ENCODE peak calls at places on chromosome 11, in ten cellular contexts. M is IMR-90, K is HepG2, X is H7, E is heart right ventricle, Z is cardiac fibroblast, T is upper lobe of right lung, H is cardiac muscle cell, R is Caco-2, W is AG10803. Q is an unnamed sample.

GRCh38 chr11:24885580-24886173 is 388.8 kb downstream of the LUZP2 start:
- DNase-seq in T (no peak), E (no peak), R (no peak), M (no peak), K (no peak), W (no peak), H (no peak), X (no peak), Z (no peak), Q (no peak)

GRCh38 chr11:108135845-108136599 is 14.7 kb downstream of the ACAT1 start:
- DNase-seq in T (no peak), W (peak), M (peak), X (no peak), Z (peak), K (no peak), H (peak), R (peak), E (no peak), Q (no peak)

GRCh38 chr11:117818036-117818858 is 6.3 kb downstream of the FXYD2 start:
- DNase-seq in K (no peak), E (no peak), R (no peak), Z (peak), X (no peak), M (peak), T (no peak), W (no peak), H (no peak), Q (no peak)

GRCh38 chr11:122981388-122982264 is at the start of gene BSX:
- DNase-seq in M (peak), E (peak), K (peak), X (peak), W (peak), R (peak), H (peak), T (peak), Z (peak), Q (no peak)

GRCh38 chr11:57072640-57073039 is 83.9 kb downstream of the OR5AK2 start:
- DNase-seq in Z (peak), E (no peak), R (no peak), W (peak), K (no peak), X (no peak), T (no peak), H (peak), M (peak), Q (no peak)

GRCh38 chr11:123083623-123084029 is 21.7 kb upstream of the HSPA8 start:
- DNase-seq in K (peak), W (peak), E (peak), Z (peak), X (no peak), M (peak), R (no peak), H (peak), T (no peak), Q (peak)

GRCh38 chr11:95337972-95338429 is 107.0 kb upstream of the SESN3 start:
- DNase-seq in K (no peak), M (no peak), H (no peak), E (no peak), T (no peak), Z (no peak), R (peak), W (peak), X (peak), Q (no peak)

GRCh38 chr11:19817265-19817851 is 104.7 kb downstream of the NAV2 start:
- DNase-seq in K (no peak), X (peak), Z (no peak), M (no peak), W (no peak), H (no peak), R (no peak), E (no peak), T (no peak), Q (no peak)

GRCh38 chr11:113579292-113579940 is 104.2 kb upstream of the DRD2 start:
- DNase-seq in T (no peak), W (no peak), H (no peak), R (no peak), K (no peak), E (no peak), M (no peak), X (no peak), Z (no peak), Q (no peak)

GRCh38 chr11:22674470-22675426 is 8.3 kb downstream of the GAS2 start:
- DNase-seq in M (no peak), W (no peak), Z (no peak), X (no peak), R (peak), T (no peak), E (no peak), H (no peak), K (peak), Q (no peak)

GRCh38 chr11:64754124-64754918 is 5.5 kb downstream of the PYGM start:
- DNase-seq in H (no peak), E (no peak), K (no peak), R (no peak), X (peak), M (no peak), W (no peak), Z (no peak), T (peak), Q (no peak)

GRCh38 chr11:64753380-64754123 is 6.2 kb downstream of the PYGM start:
- DNase-seq in H (no peak), X (peak), Z (no peak), W (no peak), M (no peak), E (no peak), K (no peak), R (no peak), T (peak), Q (no peak)

GRCh38 chr11:64755681-64756361 is 4.0 kb downstream of the PYGM start:
- DNase-seq in K (no peak), T (peak), Z (no peak), E (no peak), M (no peak), H (no peak), X (peak), R (no peak), W (no peak), Q (no peak)

GRCh38 chr11:64753019-64753379 is 6.8 kb downstream of the PYGM start:
- DNase-seq in W (no peak), K (no peak), Z (no peak), H (no peak), X (peak), E (no peak), R (no peak), T (no peak), M (no peak), Q (no peak)

GRCh38 chr11:64754919-64755662 is 4.7 kb downstream of the PYGM start:
- DNase-seq in W (no peak), E (no peak), Z (no peak), T (peak), M (no peak), R (no peak), H (no peak), X (no peak), K (no peak), Q (no peak)
- H3K4me3 ChIP-seq in W (no peak), E (no peak), Z (no peak), T (no peak), M (no peak), R (no peak), H (no peak), X (no peak), K (no peak), Q (no peak)

GRCh38 chr11:119262668-119263351 is 54.1 kb downstream of the MCAM start:
- DNase-seq in K (no peak), Z (peak), M (peak), H (peak), W (peak), R (no peak), T (no peak), X (no peak), E (no peak), Q (no peak)
- H3K4me3 ChIP-seq in K (no peak), Z (no peak), M (no peak), H (no peak), W (no peak), R (no peak), T (no peak), X (no peak), E (no peak), Q (no peak)

DNA sequence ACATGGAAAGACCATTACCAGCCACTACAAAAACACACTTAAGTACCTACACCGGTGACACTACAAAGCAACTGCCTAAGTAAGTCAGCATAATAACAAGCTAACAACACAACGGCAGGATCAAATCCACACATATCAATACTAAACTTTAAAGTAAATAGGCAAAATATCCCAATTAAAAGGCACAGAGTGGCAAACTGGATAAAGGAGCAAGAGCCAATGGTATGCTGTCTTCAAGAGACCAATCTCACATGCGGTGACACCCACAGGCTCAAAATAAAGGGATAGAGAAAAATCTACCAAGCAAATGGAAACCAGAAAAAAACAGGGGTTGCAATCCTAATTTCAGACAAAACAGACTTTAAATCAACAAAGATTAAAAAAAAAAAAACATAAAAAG is 261.5 kb upstream of the TENM4 start:
- DNase-seq in K (no peak), Z (no peak), H (no peak), E (no peak), W (no peak), T (no peak), R (no peak), X (no peak), M (no peak), Q (no peak)
- H3K4me3 ChIP-seq in K (no peak), Z (no peak), H (no peak), E (no peak), W (no peak), T (no peak), R (no peak), X (no peak), M (no peak), Q (no peak)

GRCh38 chr11:63762662-63763505 is 5.7 kb downstream of the ZFTA start:
- DNase-seq in K (no peak), X (peak), Z (peak), W (no peak), E (peak), H (peak), R (no peak), T (no peak), M (no peak), Q (peak)
- H3K4me3 ChIP-seq in K (no peak), X (peak), Z (peak), W (no peak), E (peak), H (peak), R (no peak), T (peak), M (no peak), Q (peak)